ENCODE peak calls at places on chromosomes 6 and 20, in five cellular contexts. V is K562, Z is HCT116, S is HepG2, Y is GM12878. Q is an unnamed sample.

GRCh38 chr20:25000268-25000801 is 7.8 kb upstream of the APMAP start:
- DNase-seq in Z (no peak), S (no peak), Y (no peak), V (no peak), Q (no peak)

GRCh38 chr6:35183281-35183680 is 30.5 kb upstream of the SCUBE3 start:
- DNase-seq in V (no peak), S (no peak), Z (no peak), Y (no peak), Q (no peak)

GRCh38 chr6:161434921-161435411 is 161.1 kb upstream of the AGPAT4 start:
- DNase-seq in Z (no peak), V (no peak), S (no peak), Y (no peak), Q (no peak)

GRCh38 chr20:3077618-3078134 is 6.3 kb downstream of the OXT start:
- DNase-seq in Y (no peak), V (peak; percentile 61), Z (no peak), S (no peak), Q (no peak)

GRCh38 chr6:3749390-3749978 is 2.0 kb downstream of the PXDC1 start:
- DNase-seq in S (no peak), Z (no peak), V (peak; percentile 52), Y (no peak), Q (no peak)

GRCh38 chr6:45630801-45631200 is 253.1 kb upstream of the SUPT3H start:
- DNase-seq in S (no peak), V (no peak), Z (no peak), Y (no peak), Q (no peak)

GRCh38 chr6:167906899-167907298 is 80.2 kb downstream of the AFDN start:
- DNase-seq in V (no peak), Z (no peak), Y (no peak), S (no peak), Q (peak; percentile 62)

GRCh38 chr20:49969234-49969633 is 13.5 kb upstream of the SNAI1 start:
- DNase-seq in Z (no peak), S (no peak), V (no peak), Y (no peak), Q (no peak)

GRCh38 chr6:139112146-139112545 is 22.7 kb upstream of the HECA start:
- DNase-seq in Z (no peak), Y (no peak), V (no peak), S (no peak), Q (no peak)

GRCh38 chr6:23621026-23621425 is 505.0 kb upstream of the NRSN1 start:
- DNase-seq in V (no peak), S (no peak), Z (no peak), Y (no peak), Q (no peak)

GRCh38 chr6:7566031-7566556 is 23.9 kb upstream of the SNRNP48 start:
- DNase-seq in S (no peak), Z (no peak), Y (no peak), V (no peak), Q (no peak)

GRCh38 chr6:25088513-25088912 is 152.8 kb upstream of the RIPOR2 start:
- DNase-seq in S (no peak), Y (no peak), Z (no peak), V (no peak), Q (no peak)

GRCh38 chr20:5552154-5552553 is 198.0 kb upstream of the SHLD1 start:
- DNase-seq in V (no peak), Y (no peak), S (no peak), Z (no peak), Q (no peak)

GRCh38 chr20:2485662-2486061 is 15.1 kb upstream of the SNRPB start:
- DNase-seq in Y (no peak), Z (no peak), V (no peak), S (no peak), Q (no peak)

GRCh38 chr20:45933231-45934045 is 1.0 kb upstream of the PCIF1 start:
- DNase-seq in S (peak; percentile 95), Y (peak; percentile 38), Z (peak; percentile 66), V (peak; percentile 59), Q (peak; percentile 81)

GRCh38 chr20:42051935-42052334 is 433.8 kb upstream of the CHD6 start:
- DNase-seq in Z (no peak), Y (no peak), V (no peak), S (no peak), Q (peak; percentile 67)

GRCh38 chr6:6793388-6794250 is 205.1 kb downstream of the LY86 start:
- DNase-seq in Y (no peak), S (no peak), Z (no peak), V (no peak), Q (no peak)

GRCh38 chr20:16608265-16608636 is 35.0 kb upstream of the KIF16B start:
- DNase-seq in Z (no peak), V (no peak), Y (no peak), S (no peak), Q (no peak)

GRCh38 chr6:130202782-130203181 is 20.0 kb downstream of the SAMD3 start:
- DNase-seq in V (peak; percentile 15), S (no peak), Z (no peak), Y (no peak), Q (no peak)

GRCh38 chr6:46799657-46800056 is 6.5 kb downstream of the MEP1A start:
- DNase-seq in S (no peak), Y (no peak), V (no peak), Z (no peak), Q (no peak)

GRCh38 chr6:122405417-122405816 is 6.0 kb downstream of the HSF2 start:
- DNase-seq in Z (no peak), Y (no peak), V (no peak), S (no peak), Q (peak; percentile 4)

GRCh38 chr20:18734525-18735189 is 78.9 kb upstream of the SCP2D1 start:
- DNase-seq in S (no peak), Y (no peak), V (no peak), Z (no peak), Q (no peak)

GRCh38 chr6:165722022-165722421 is 59.0 kb upstream of the PDE10A start:
- DNase-seq in Z (no peak), V (no peak), S (no peak), Y (no peak), Q (no peak)

GRCh38 chr6:52361347-52361944 is 505 bp upstream of the PAQR8 start:
- DNase-seq in V (peak; percentile 29), Y (no peak), Z (no peak), S (no peak), Q (no peak)

GRCh38 chr6:107509506-107509905 is 19.6 kb downstream of the SOBP start:
- DNase-seq in S (no peak), V (no peak), Y (no peak), Z (no peak), Q (no peak)

GRCh38 chr6:88359530-88360202 is 193.5 kb upstream of the CNR1 start:
- DNase-seq in Z (no peak), Y (no peak), S (no peak), V (no peak), Q (no peak)

GRCh38 chr6:88360203-88360797 is 194.2 kb upstream of the CNR1 start:
- DNase-seq in S (peak; percentile 1), Z (no peak), V (no peak), Y (no peak), Q (no peak)

GRCh38 chr6:88358846-88359245 is 192.7 kb upstream of the CNR1 start:
- DNase-seq in S (no peak), Z (no peak), Y (no peak), V (no peak), Q (no peak)

GRCh38 chr6:88361754-88362153 is 195.6 kb upstream of the CNR1 start:
- DNase-seq in V (no peak), S (no peak), Z (no peak), Y (no peak), Q (no peak)

DNA sequence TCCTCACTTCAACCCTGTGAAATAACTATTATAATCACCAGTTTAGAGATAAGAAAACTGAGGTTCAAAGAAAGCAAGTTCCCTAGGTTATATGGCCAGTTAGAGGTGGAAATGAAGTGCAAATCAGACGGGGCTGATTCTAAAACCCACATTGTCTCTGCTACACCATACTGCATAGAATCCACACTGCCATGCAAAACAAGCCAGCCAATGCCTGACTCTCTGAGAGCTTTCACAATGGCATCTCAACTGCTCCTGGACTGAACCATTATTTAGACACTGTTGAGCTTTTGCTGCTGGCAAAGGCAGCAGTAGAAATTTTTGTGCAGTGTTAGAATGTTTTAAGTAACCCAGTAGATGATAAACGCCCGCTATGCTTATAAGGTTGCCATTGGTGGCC is 195.2 kb upstream of the CNR1 start:
- DNase-seq in V (no peak), S (no peak), Z (no peak), Y (no peak), Q (no peak)
- TF ChIP-seq CTCF in V (no peak), S (no peak), Z (no peak), Y (no peak), Q (no peak)

GRCh38 chr20:59821201-59821600 is 112.2 kb downstream of the SYCP2 start:
- DNase-seq in Z (no peak), S (no peak), Y (no peak), V (no peak), Q (no peak)
- H3K27ac ChIP-seq in Z (no peak overlapping the region), S (no peak overlapping the region), Y (no peak overlapping the region), V (no peak overlapping the region), Q (no peak overlapping the region)

DNA sequence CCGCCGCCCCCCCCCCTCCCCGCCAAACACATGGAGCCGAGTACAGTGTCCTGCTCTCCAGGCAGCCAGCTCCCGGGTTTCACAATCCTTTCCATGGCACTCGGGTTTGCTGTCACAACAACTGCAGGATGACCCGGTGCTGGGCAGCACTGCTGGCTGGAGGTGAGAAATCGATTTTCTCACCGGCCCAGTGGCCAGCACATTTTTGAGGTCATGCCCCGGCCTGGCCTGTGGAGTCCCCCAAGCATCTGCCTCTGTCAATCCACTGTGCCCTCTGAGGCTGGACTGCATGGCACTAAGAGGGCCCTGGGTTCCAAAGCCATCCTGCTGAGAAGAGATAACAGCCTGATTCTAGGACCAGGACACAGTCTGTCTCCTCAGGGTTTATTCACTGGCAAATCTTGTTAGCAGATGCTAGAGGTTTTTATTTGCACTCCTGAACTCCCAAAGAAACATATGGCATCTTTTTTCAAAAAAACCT is 129.5 kb downstream of the NFATC2 start:
- DNase-seq in V (no peak), S (peak; percentile 82), Y (no peak), Z (no peak), Q (peak; percentile 84)
- TF ChIP-seq ZBTB33 in V (no peak), S (peak; percentile 39), Y (no peak), Z (no peak), Q (no peak)

GRCh38 chr6:26232950-26233607 is 131.9 kb upstream of the BTN3A2 start:
- DNase-seq in V (no peak), Z (no peak), Y (peak; percentile 55), S (no peak), Q (no peak)

GRCh38 chr6:26233608-26234420 is 131.2 kb upstream of the BTN3A2 start:
- DNase-seq in Z (no peak), Y (peak; percentile 75), V (peak; percentile 65), S (no peak), Q (peak; percentile 40)

GRCh38 chr6:26232306-26232949 is 132.6 kb upstream of the BTN3A2 start:
- DNase-seq in Y (no peak), S (no peak), V (no peak), Z (no peak), Q (no peak)

GRCh38 chr6:26230336-26230735 is 134.7 kb upstream of the BTN3A2 start:
- DNase-seq in Z (no peak), V (no peak), S (no peak), Y (no peak), Q (no peak)

DNA sequence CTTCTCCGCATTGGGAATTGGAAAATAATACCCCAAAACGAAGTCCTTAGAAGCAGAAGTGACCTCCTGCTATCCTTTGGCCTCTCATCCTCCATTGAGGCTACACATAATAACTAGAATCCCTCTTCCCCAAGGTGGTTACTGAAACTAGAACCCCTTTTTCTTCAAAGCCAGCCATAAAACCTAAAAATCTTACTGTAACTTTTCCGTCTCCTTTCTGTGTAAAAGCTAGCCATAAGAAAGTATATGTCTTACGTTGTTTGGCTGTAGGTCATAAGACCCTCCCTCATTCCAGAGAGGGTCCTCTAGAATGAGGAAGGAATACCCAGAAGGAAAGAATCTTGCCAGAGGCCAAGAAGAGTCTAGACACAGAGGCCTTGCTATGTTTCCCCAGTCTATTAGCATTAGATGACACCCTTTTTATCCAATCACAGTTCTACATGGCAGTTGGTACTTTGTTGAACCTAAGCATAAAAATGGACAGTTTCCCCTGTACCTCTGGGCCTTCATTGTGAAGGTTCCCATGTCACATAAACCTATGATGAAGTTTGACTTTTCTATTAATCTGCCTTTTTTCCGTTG is 133.9 kb upstream of the BTN3A2 start:
- DNase-seq in Y (no peak), V (no peak), Z (no peak), S (no peak), Q (no peak)
- TF ChIP-seq CTCF in Y (no peak), V (no peak), Z (no peak), S (no peak), Q (no peak)